ENCODE peak calls at places on chromosome 9, in eight cellular contexts. L is upper lobe of right lung, H is Peyer's patch, K is astrocyte, I is foreskin fibroblast, O is tibial nerve, T is endothelial cell, B is H9. U is an unnamed sample.

GRCh38 chr9:4030751-4031150 is 269.1 kb downstream of the GLIS3 start:
- DNase-seq in L (no peak), H (no peak), K (no peak), I (no peak), O (no peak), T (no peak), B (no peak), U (no peak)

GRCh38 chr9:86126998-86127972 is 27.9 kb upstream of the GOLM1 start:
- DNase-seq in L (peak), H (peak), K (peak), I (peak), O (peak), T (peak), B (peak), U (peak)

GRCh38 chr9:79817469-79818004 is 245.8 kb downstream of the TLE4 start:
- DNase-seq in L (no peak), H (no peak), K (peak), I (no peak), O (no peak), T (peak), B (no peak), U (peak)

GRCh38 chr9:84583866-84584265 is 85.7 kb upstream of the NTRK2 start:
- DNase-seq in L (no peak), H (no peak), K (no peak), I (no peak), O (no peak), T (no peak), B (no peak), U (no peak)

GRCh38 chr9:134617836-134618162 is 23.8 kb upstream of the COL5A1 start:
- DNase-seq in L (peak), H (no peak), K (no peak), I (no peak), O (peak), T (no peak), B (no peak), U (no peak)

GRCh38 chr9:105405514-105406131 is 42.2 kb upstream of the FSD1L start:
- DNase-seq in L (no peak), H (no peak), K (peak), I (peak), O (no peak), T (no peak), B (no peak), U (no peak)

GRCh38 chr9:108606408-108606807 is 249.4 kb downstream of the ACTL7B start:
- DNase-seq in L (no peak), H (no peak), K (no peak), I (peak), O (no peak), T (no peak), B (no peak), U (no peak)

GRCh38 chr9:74800226-74800625 is 87.5 kb downstream of the TRPM6 start:
- DNase-seq in L (no peak), H (no peak), K (no peak), I (no peak), O (no peak), T (no peak), B (no peak), U (no peak)

GRCh38 chr9:72524820-72525539 is 3.6 kb downstream of the TMC1 start:
- DNase-seq in L (no peak), H (no peak), K (peak), I (peak), O (no peak), T (no peak), B (peak), U (no peak)

GRCh38 chr9:105438136-105438839 is 9.5 kb upstream of the FSD1L start:
- DNase-seq in L (no peak), H (no peak), K (peak), I (peak), O (no peak), T (no peak), B (no peak), U (no peak)

GRCh38 chr9:116204252-116204882 is 50.8 kb downstream of the PAPPA start:
- DNase-seq in L (no peak), H (no peak), K (no peak), I (no peak), O (no peak), T (no peak), B (no peak), U (no peak)

GRCh38 chr9:93307468-93308157 is 123.7 kb downstream of the WNK2 start:
- DNase-seq in L (no peak), H (no peak), K (no peak), I (no peak), O (no peak), T (no peak), B (peak), U (no peak)

GRCh38 chr9:95816716-95817115 is 58.8 kb upstream of the ERCC6L2 start:
- DNase-seq in L (no peak), H (no peak), K (no peak), I (no peak), O (no peak), T (no peak), B (no peak), U (no peak)

GRCh38 chr9:81868145-81868544 is 60.1 kb upstream of the SPATA31D4 start:
- DNase-seq in L (no peak), H (no peak), K (peak), I (no peak), O (no peak), T (no peak), B (no peak), U (no peak)

GRCh38 chr9:1839984-1840383 is 175.2 kb upstream of the SMARCA2 start:
- DNase-seq in L (no peak), H (no peak), K (no peak), I (no peak), O (no peak), T (no peak), B (no peak), U (no peak)

GRCh38 chr9:94944623-94945022 is 218.1 kb downstream of the AOPEP start:
- DNase-seq in L (no peak), H (no peak), K (no peak), I (peak), O (no peak), T (no peak), B (no peak), U (no peak)

GRCh38 chr9:35563791-35564197 is 41.3 kb upstream of the TESK1 start:
- DNase-seq in L (peak), H (no peak), K (no peak), I (no peak), O (no peak), T (peak), B (peak), U (peak)

GRCh38 chr9:77999231-77999631 is 32.4 kb downstream of the GNAQ start:
- DNase-seq in L (no peak), H (no peak), K (peak), I (no peak), O (no peak), T (no peak), B (no peak), U (no peak)

GRCh38 chr9:94937214-94937903 is 210.9 kb downstream of the AOPEP start:
- DNase-seq in L (no peak), H (no peak), K (peak), I (peak), O (no peak), T (no peak), B (no peak), U (no peak)

GRCh38 chr9:83061036-83061435 is 1.9 kb downstream of the RASEF start:
- DNase-seq in L (no peak), H (no peak), K (no peak), I (peak), O (no peak), T (no peak), B (no peak), U (no peak)

GRCh38 chr9:21144620-21145019 is 3.0 kb upstream of the IFNW1 start:
- DNase-seq in L (no peak), H (no peak), K (no peak), I (no peak), O (no peak), T (no peak), B (no peak), U (no peak)

GRCh38 chr9:87336407-87336806 is 161.3 kb upstream of the DAPK1 start:
- DNase-seq in L (no peak), H (no peak), K (no peak), I (peak), O (no peak), T (no peak), B (no peak), U (no peak)

GRCh38 chr9:6783753-6784152 is 26.0 kb downstream of the KDM4C start:
- DNase-seq in L (no peak), H (no peak), K (no peak), I (no peak), O (no peak), T (no peak), B (no peak), U (no peak)

GRCh38 chr9:14030350-14030823 is 283.6 kb downstream of the NFIB start:
- DNase-seq in L (no peak), H (no peak), K (peak), I (peak), O (no peak), T (no peak), B (no peak), U (no peak)

GRCh38 chr9:28073278-28073677 is 500.0 kb upstream of the C9orf72 start:
- DNase-seq in L (no peak), H (no peak), K (peak), I (peak), O (no peak), T (peak), B (no peak), U (no peak)

GRCh38 chr9:126783958-126784357 is 20.9 kb upstream of the ZBTB43 start:
- DNase-seq in L (no peak), H (no peak), K (no peak), I (no peak), O (no peak), T (no peak), B (no peak), U (no peak)
- TF ChIP-seq CTCF in L (no peak), H (no peak), K (no peak), I (no peak), O (no peak), T (no peak), B (no peak), U (no peak)

GRCh38 chr9:128684325-128685021 is 4.5 kb upstream of the SET start:
- DNase-seq in L (peak), H (peak), K (peak), I (peak), O (peak), T (peak), B (peak), U (peak)

GRCh38 chr9:128684065-128684324 is 5.0 kb upstream of the SET start:
- DNase-seq in L (no peak), H (no peak), K (no peak), I (no peak), O (no peak), T (no peak), B (no peak), U (no peak)

GRCh38 chr9:128687453-128687852 is 1.6 kb upstream of the SET start:
- DNase-seq in L (no peak), H (no peak), K (no peak), I (no peak), O (no peak), T (no peak), B (no peak), U (no peak)

GRCh38 chr9:128685022-128685332 is 4.0 kb upstream of the SET start:
- DNase-seq in L (no peak), H (no peak), K (no peak), I (no peak), O (no peak), T (no peak), B (no peak), U (no peak)

GRCh38 chr9:128685636-128686489 is 3.2 kb upstream of the SET start:
- DNase-seq in L (no peak), H (peak), K (no peak), I (no peak), O (no peak), T (no peak), B (no peak), U (no peak)
- TF ChIP-seq CTCF in L (no peak), H (no peak), K (no peak), I (no peak), O (no peak), T (no peak), B (no peak), U (no peak)

DNA sequence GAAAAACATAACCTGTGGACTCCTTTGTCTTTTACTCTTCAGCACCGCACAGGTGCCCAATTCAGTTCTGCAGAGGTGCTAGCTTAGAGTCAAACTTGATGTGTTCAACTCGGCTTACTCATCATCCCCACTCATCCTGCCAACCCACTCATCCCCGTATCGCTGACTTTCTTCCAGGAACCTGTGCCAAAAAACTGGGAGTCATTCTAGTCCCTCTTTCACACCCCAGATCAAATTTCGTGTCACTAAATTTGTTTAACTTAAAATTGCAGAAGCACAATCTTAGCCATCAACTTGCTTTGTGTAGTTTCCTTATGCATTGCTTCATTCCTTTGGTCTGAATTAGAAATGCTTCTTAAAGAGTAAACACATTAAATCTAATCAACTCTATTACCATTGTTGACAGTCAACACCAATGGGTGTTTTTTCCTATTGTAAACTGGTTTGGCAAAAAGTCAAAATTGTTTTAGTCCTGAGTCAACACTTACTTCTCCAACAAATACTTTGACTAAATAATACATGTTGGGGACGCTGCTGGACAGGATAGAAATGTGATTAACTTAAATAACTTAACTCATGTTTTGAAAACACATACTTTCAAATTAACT is 162.3 kb downstream of the TTC39B start:
- DNase-seq in L (no peak), H (no peak), K (no peak), I (peak), O (no peak), T (no peak), B (no peak), U (no peak)
- TF ChIP-seq CTCF in L (no peak), H (no peak), K (no peak), I (no peak), O (no peak), T (no peak), B (no peak), U (no peak)

DNA sequence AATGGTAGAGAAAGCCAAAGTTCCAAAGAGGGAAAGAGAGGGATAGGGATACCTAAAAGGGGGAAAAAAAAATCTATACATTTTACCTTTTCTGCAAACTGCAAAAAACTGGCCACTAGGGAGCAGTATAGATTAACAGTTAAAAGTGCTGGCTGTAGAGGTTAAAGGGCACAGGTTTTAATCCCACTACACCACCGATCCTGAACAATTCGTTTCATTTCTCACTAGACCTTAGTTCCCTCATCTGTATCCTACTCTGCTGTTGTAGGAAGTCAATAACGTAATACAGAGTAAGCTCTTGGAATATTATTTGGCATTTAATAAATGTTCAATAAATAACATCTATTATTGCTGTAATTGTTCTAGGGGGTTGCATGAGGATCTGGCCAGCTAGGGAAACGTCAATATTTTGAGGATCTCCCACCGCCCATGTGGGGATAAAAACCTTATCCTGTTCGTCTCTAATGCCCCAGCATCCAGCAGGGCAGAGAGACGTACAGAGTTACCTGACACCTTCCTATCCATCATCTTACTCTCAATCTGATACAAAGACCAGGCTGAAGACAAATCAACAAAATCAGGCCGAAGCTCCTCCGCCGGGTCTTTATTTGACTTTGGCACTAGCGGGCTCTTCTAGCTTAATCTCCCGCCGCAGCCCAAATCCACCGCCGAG is 762 bp downstream of the CDC26 start:
- DNase-seq in L (no peak), H (no peak), K (peak), I (peak), O (no peak), T (peak), B (no peak), U (no peak)
- TF ChIP-seq CTCF in L (peak), H (peak), K (peak), I (peak), O (peak), T (peak), B (peak), U (peak)

GRCh38 chr9:120038342-120038741 is 541.6 kb downstream of the CDK5RAP2 start:
- DNase-seq in L (no peak), H (no peak), K (no peak), I (no peak), O (no peak), T (no peak), B (no peak), U (no peak)

GRCh38 chr9:120030847-120031246 is 549.1 kb downstream of the CDK5RAP2 start:
- DNase-seq in L (no peak), H (no peak), K (no peak), I (no peak), O (no peak), T (no peak), B (no peak), U (no peak)

DNA sequence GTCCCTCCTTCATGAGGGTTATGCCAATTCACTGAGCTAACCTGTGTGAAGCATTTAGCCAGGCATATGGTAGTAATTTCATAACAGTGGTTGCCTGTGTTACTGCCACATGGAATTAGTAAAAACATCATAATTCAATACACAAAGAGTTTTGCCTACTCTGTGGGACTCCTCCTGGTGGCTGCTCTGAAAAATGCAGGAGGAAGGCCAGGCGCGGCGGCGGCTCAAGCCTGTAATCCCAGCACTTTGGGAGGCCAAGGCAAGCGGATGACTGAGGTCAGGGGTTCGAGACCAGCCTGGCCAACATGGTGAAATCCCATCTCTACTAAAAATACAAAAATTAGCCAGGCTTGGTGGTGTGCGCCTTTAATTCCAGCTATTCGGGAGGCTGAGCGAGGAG is 547.3 kb downstream of the CDK5RAP2 start:
- DNase-seq in L (no peak), H (no peak), K (no peak), I (no peak), O (no peak), T (peak), B (peak), U (no peak)
- TF ChIP-seq CTCF in L (no peak), H (no peak), K (no peak), I (no peak), O (no peak), T (peak), B (peak), U (no peak)

GRCh38 chr9:121989010-121989409 is 104.1 kb downstream of the TTLL11 start:
- DNase-seq in L (no peak), H (no peak), K (no peak), I (peak), O (no peak), T (peak), B (peak), U (no peak)
- TF ChIP-seq CTCF in L (no peak), H (no peak), K (peak), I (peak), O (no peak), T (no peak), B (peak), U (no peak)

GRCh38 chr9:124419832-124420489 is 4.7 kb upstream of the PSMB7 start:
- DNase-seq in L (no peak), H (no peak), K (no peak), I (no peak), O (no peak), T (no peak), B (no peak), U (no peak)
- TF ChIP-seq CTCF in L (peak), H (no peak), K (no peak), I (no peak), O (no peak), T (peak), B (no peak), U (no peak)

GRCh38 chr9:37574996-37575395 is 1.2 kb downstream of the FBXO10 start:
- DNase-seq in L (no peak), H (no peak), K (peak), I (peak), O (no peak), T (no peak), B (no peak), U (no peak)

GRCh38 chr9:37574241-37574721 is 1.9 kb downstream of the FBXO10 start:
- DNase-seq in L (no peak), H (no peak), K (no peak), I (peak), O (no peak), T (peak), B (peak), U (no peak)

GRCh38 chr9:37575511-37575914 is 667 bp downstream of the FBXO10 start:
- DNase-seq in L (no peak), H (no peak), K (no peak), I (peak), O (no peak), T (no peak), B (no peak), U (peak)

GRCh38 chr9:37575921-37576721 is at the start of gene FBXO10:
- DNase-seq in L (peak), H (peak), K (peak), I (peak), O (peak), T (peak), B (peak), U (peak)
- TF ChIP-seq CTCF in L (no peak), H (no peak), K (no peak), I (no peak), O (no peak), T (no peak), B (no peak), U (no peak)